ENCODE peak calls at places on chromosome 20, in five cellular contexts. M, J, L, W and K are unnamed samples.

GRCh38 chr20:37669773-37670236 is 24.0 kb upstream of the CTNNBL1 start:
- DNase-seq in M (no peak), J (no peak), L (no peak), W (no peak), K (no peak)

GRCh38 chr20:25301357-25301920 is 53.6 kb downstream of the PYGB start:
- DNase-seq in M (no peak), J (no peak), L (no peak), W (no peak), K (no peak)

GRCh38 chr20:50034567-50035170 is 51.9 kb downstream of the SNAI1 start:
- DNase-seq in M (no peak), J (no peak), L (no peak), W (no peak), K (no peak)

GRCh38 chr20:53956013-53956715 is 114.2 kb downstream of the BCAS1 start:
- DNase-seq in M (no peak), J (no peak), L (no peak), W (no peak), K (no peak)

GRCh38 chr20:47305667-47306066 is 50.8 kb downstream of the ZMYND8 start:
- DNase-seq in M (peak), J (no peak), L (no peak), W (no peak), K (no peak)

GRCh38 chr20:63054695-63055240 is 48.0 kb upstream of the BHLHE23 start:
- DNase-seq in M (peak), J (no peak), L (peak), W (no peak), K (no peak)

GRCh38 chr20:9514461-9515210 is at the start of gene LAMP5:
- DNase-seq in M (peak), J (no peak), L (peak), W (peak), K (no peak)

GRCh38 chr20:35597186-35597585 is 18.4 kb upstream of the SPAG4 start:
- DNase-seq in M (no peak), J (no peak), L (no peak), W (no peak), K (no peak)

GRCh38 chr20:63829598-63829942 is 1.5 kb downstream of the ZBTB46 start:
- DNase-seq in M (no peak), J (no peak), L (no peak), W (no peak), K (no peak)

GRCh38 chr20:33669873-33670640 is 3.3 kb downstream of the ACTL10 start:
- DNase-seq in M (no peak), J (no peak), L (no peak), W (no peak), K (no peak)

GRCh38 chr20:58647814-58648501 is 3.1 kb upstream of the STX16 start:
- DNase-seq in M (no peak), J (no peak), L (peak), W (no peak), K (peak)